ENCODE peak calls at places on chromosomes 11 and 22, in seven cellular contexts. E is tibial nerve, W is brain microvascular endothelial cell, U is lower lobe of right lung, J is fibroblast of lung, N is uterus, D is stomach. G is an unnamed sample.

GRCh38 chr11:79485694-79486093 is 44.9 kb upstream of the TENM4 start:
- DNase-seq in E (no peak), W (no peak), U (no peak), J (no peak), N (no peak), D (no peak), G (no peak)

GRCh38 chr11:35474677-35475076 is 50.7 kb downstream of the PAMR1 start:
- DNase-seq in E (no peak), W (no peak), U (no peak), J (no peak), N (no peak), D (no peak), G (no peak)

GRCh38 chr22:34454598-34454997 is 534.3 kb upstream of the LARGE1 start:
- DNase-seq in E (no peak), W (no peak), U (no peak), J (no peak), N (no peak), D (no peak), G (no peak)

GRCh38 chr22:28148816-28149465 is 229.9 kb upstream of the PITPNB start:
- DNase-seq in E (no peak), W (no peak), U (no peak), J (peak), N (no peak), D (no peak), G (no peak)

GRCh38 chr11:10658621-10659338 is 34.8 kb downstream of the IRAG1 start:
- DNase-seq in E (no peak), W (no peak), U (no peak), J (peak), N (no peak), D (no peak), G (no peak)

GRCh38 chr22:47191630-47192105 is 429.2 kb downstream of the TBC1D22A start:
- DNase-seq in E (no peak), W (no peak), U (no peak), J (no peak), N (no peak), D (no peak), G (no peak)

GRCh38 chr11:14026961-14027360 is 64.4 kb downstream of the SPON1 start:
- DNase-seq in E (no peak), W (no peak), U (no peak), J (no peak), N (no peak), D (no peak), G (no peak)

GRCh38 chr11:95680169-95680929 is 109.2 kb downstream of the FAM76B start:
- DNase-seq in E (no peak), W (peak), U (no peak), J (peak), N (no peak), D (no peak), G (no peak)

GRCh38 chr11:68149417-68149816 is 28.2 kb upstream of the CHKA start:
- DNase-seq in E (no peak), W (no peak), U (no peak), J (no peak), N (no peak), D (no peak), G (no peak)

GRCh38 chr22:18133452-18133851 is 16.5 kb upstream of the USP18 start:
- DNase-seq in E (peak), W (no peak), U (no peak), J (no peak), N (no peak), D (no peak), G (no peak)

GRCh38 chr11:24478718-24479117 is 18.1 kb upstream of the LUZP2 start:
- DNase-seq in E (no peak), W (no peak), U (no peak), J (no peak), N (no peak), D (no peak), G (no peak)

GRCh38 chr22:42056757-42057511 is 13.7 kb downstream of the NAGA start:
- DNase-seq in E (no peak), W (no peak), U (no peak), J (no peak), N (no peak), D (no peak), G (no peak)

GRCh38 chr11:16026849-16027248 is 329.5 kb downstream of the SOX6 start:
- DNase-seq in E (no peak), W (no peak), U (no peak), J (no peak), N (no peak), D (no peak), G (no peak)

GRCh38 chr22:26713823-26714449 is 56.5 kb downstream of the MIAT start:
- DNase-seq in E (no peak), W (peak), U (no peak), J (peak), N (no peak), D (no peak), G (no peak)

GRCh38 chr11:89184021-89184420 is 6.3 kb downstream of the TYR start:
- DNase-seq in E (no peak), W (no peak), U (no peak), J (peak), N (no peak), D (no peak), G (no peak)

GRCh38 chr22:23058481-23059336 is 11.6 kb upstream of the GNAZ start:
- DNase-seq in E (no peak), W (no peak), U (peak), J (no peak), N (no peak), D (peak), G (peak)

GRCh38 chr11:15969701-15970329 is 386.5 kb downstream of the SOX6 start:
- DNase-seq in E (no peak), W (peak), U (no peak), J (peak), N (no peak), D (no peak), G (no peak)

GRCh38 chr11:362642-363442 is 6.5 kb upstream of the B4GALNT4 start:
- DNase-seq in E (no peak), W (no peak), U (no peak), J (no peak), N (peak), D (no peak), G (no peak)

GRCh38 chr11:88886796-88887195 is 179.0 kb downstream of the GRM5 start:
- DNase-seq in E (no peak), W (peak), U (no peak), J (no peak), N (no peak), D (no peak), G (no peak)

DNA sequence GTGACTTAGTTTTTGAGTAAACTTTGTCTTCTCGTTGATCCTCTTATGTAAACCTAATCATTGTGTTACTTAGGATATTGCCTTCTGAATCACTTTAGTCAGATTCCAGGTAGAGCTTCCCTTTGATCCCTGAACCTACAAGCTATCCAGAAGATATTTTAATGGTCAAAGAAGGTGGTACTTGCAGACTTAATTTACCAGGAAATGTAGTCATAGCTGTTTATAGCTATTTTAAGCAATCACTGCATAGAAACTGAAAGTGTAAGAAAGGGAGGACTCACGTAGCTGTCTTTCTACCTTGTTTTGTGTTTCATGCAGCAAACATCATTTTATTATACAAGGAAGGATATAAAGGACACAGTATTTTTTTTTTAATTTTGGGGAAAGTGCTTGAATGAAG is 189.5 kb downstream of the DDX10 start:
- DNase-seq in E (no peak), W (no peak), U (no peak), J (no peak), N (no peak), D (no peak), G (no peak)
- H3K4me3 ChIP-seq in E (peak), W (no peak), U (peak), J (no peak), N (no peak), D (no peak), G (peak)

GRCh38 chr22:19765477-19766234 is 5.1 kb downstream of the TBX1 start:
- DNase-seq in E (no peak), W (no peak), U (no peak), J (no peak), N (no peak), D (no peak), G (no peak)

GRCh38 chr22:19764636-19765476 is 4.3 kb downstream of the TBX1 start:
- DNase-seq in E (no peak), W (no peak), U (no peak), J (no peak), N (no peak), D (no peak), G (no peak)

GRCh38 chr22:19767427-19768380 is 7.1 kb downstream of the TBX1 start:
- DNase-seq in E (no peak), W (no peak), U (no peak), J (no peak), N (no peak), D (no peak), G (no peak)

GRCh38 chr22:19766235-19766505 is 5.6 kb downstream of the TBX1 start:
- DNase-seq in E (no peak), W (no peak), U (no peak), J (no peak), N (no peak), D (no peak), G (no peak)

GRCh38 chr22:19766506-19767426 is 6.2 kb downstream of the TBX1 start:
- DNase-seq in E (peak), W (peak), U (peak), J (no peak), N (no peak), D (peak), G (no peak)
- H3K27ac ChIP-seq in E (no peak), W (no peak), U (peak), J (no peak), N (no peak), D (no peak), G (no peak)

GRCh38 chr22:20952544-20953341 is 14.3 kb upstream of the AIFM3 start:
- DNase-seq in E (no peak), W (no peak), U (no peak), J (no peak), N (no peak), D (no peak), G (no peak)
- TF ChIP-seq CTCF in E (no peak), W (no peak), U (no peak), J (no peak), N (no peak), D (no peak), G (no peak)

DNA sequence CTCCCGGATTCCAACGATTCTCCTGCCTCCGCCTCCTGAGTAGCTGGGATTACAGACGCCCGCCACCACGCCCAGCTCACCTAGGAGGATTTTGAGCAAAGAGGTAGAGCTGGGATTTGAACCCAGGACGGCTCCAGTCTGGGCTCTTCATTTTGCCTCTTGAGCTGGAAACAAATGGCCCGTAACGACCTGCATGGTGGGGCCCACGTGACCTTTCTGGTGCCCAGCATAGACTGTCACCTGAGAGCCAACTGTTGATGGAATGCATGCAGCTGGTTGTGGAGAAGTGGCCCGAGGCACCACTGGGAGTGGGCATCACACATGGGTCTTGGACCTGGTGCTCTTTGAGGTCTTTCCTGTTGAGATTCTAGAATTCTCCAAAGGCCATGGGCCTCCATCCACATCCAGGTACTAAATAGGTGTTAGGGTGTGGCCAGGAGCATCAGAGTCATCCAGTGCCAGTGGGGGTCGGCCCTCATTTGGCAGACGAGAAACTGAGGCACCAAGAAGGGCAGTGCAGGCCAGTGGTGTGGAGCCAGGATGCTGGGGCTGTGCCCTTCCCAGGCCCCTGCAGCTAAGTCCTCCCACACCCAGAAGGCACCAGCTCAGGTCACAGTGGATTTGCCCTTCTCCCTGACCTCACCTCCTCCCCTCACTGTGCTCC is 3.9 kb downstream of the ATF4 start:
- DNase-seq in E (no peak), W (no peak), U (peak), J (no peak), N (no peak), D (no peak), G (no peak)
- H3K4me3 ChIP-seq in E (no peak), W (peak), U (no peak), J (no peak), N (peak), D (no peak), G (peak)

GRCh38 chr11:3002871-3003270 is 10.7 kb upstream of the NAP1L4 start:
- DNase-seq in E (no peak), W (no peak), U (no peak), J (no peak), N (no peak), D (no peak), G (peak)

GRCh38 chr11:3002346-3002745 is 10.2 kb upstream of the NAP1L4 start:
- DNase-seq in E (no peak), W (no peak), U (no peak), J (no peak), N (no peak), D (peak), G (peak)

GRCh38 chr11:3006505-3007260 is 14.6 kb upstream of the NAP1L4 start:
- DNase-seq in E (no peak), W (no peak), U (peak), J (no peak), N (no peak), D (no peak), G (peak)

GRCh38 chr11:3003396-3004231 is 11.5 kb upstream of the NAP1L4 start:
- DNase-seq in E (no peak), W (no peak), U (no peak), J (peak), N (no peak), D (peak), G (peak)

GRCh38 chr11:3004481-3004880 is 12.4 kb upstream of the NAP1L4 start:
- DNase-seq in E (no peak), W (no peak), U (no peak), J (no peak), N (no peak), D (no peak), G (no peak)
- H3K27ac ChIP-seq in E (peak), W (no peak), U (no peak), J (no peak), N (no peak), D (no peak), G (no peak)

DNA sequence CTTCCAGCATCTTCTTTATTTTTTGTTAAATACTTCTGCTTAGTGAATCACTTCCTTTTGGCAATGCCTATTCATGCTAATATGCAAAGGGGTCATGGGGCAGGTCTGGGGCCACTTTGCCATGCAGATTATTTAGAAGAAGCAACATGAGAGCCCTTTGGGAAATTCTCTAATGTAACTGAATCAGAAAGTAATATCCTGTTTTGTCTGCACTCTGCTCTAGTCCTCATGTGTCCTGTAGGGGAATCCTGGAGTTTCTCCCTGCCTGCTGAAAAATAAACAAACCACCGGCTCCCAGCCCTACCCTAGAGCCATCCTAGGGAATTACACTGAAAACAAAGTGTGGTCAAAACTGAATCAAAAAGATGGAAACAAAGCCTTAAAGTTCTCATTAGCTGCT is 176.4 kb upstream of the POU2AF2 start:
- DNase-seq in E (no peak), W (peak), U (no peak), J (peak), N (no peak), D (no peak), G (no peak)
- TF ChIP-seq CTCF in E (no peak), W (peak), U (no peak), J (peak), N (no peak), D (no peak), G (no peak)

GRCh38 chr11:64844330-64845124 is at the start of gene CDC42BPG:
- DNase-seq in E (no peak), W (peak), U (peak), J (peak), N (peak), D (peak), G (no peak)

GRCh38 chr11:64842851-64843841 is 1.3 kb downstream of the CDC42BPG start:
- DNase-seq in E (no peak), W (no peak), U (peak), J (no peak), N (no peak), D (peak), G (no peak)

GRCh38 chr11:64843971-64844329 is 503 bp downstream of the CDC42BPG start:
- DNase-seq in E (no peak), W (no peak), U (no peak), J (no peak), N (no peak), D (no peak), G (no peak)

GRCh38 chr11:64846998-64847666 is 2.7 kb upstream of the CDC42BPG start:
- DNase-seq in E (peak), W (peak), U (peak), J (peak), N (peak), D (peak), G (peak)

GRCh38 chr11:64845125-64845735 is 777 bp upstream of the CDC42BPG start:
- DNase-seq in E (no peak), W (no peak), U (no peak), J (no peak), N (no peak), D (no peak), G (no peak)
- H3K4me3 ChIP-seq in E (peak), W (peak), U (peak), J (no peak), N (peak), D (peak), G (peak)

DNA sequence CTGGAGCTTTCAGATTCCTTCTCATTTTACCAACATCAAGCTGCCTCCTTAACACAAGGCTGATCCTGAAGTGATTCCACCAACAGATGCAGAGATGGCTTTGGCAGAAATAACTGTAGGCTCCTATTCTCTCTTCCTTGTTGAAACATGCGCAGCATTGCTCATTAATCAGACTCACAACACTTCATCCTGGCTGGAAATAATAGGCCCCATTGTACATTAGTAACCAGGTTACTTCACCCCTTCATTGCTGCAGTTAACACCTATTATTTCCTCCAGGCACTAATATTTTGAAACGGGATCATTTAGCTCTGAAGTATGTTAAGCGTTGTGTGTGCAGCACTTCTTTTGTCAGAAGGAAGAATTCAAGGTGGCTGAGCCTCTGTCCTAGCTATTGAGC is 88.9 kb downstream of the OPCML start:
- DNase-seq in E (no peak), W (no peak), U (no peak), J (no peak), N (no peak), D (no peak), G (no peak)
- H3K27ac ChIP-seq in E (no peak), W (no peak), U (no peak), J (no peak), N (no peak), D (no peak), G (no peak)

GRCh38 chr11:66510990-66511339 is 530 bp downstream of the BBS1 start:
- DNase-seq in E (no peak), W (no peak), U (no peak), J (no peak), N (no peak), D (no peak), G (no peak)
- TF ChIP-seq CTCF in E (no peak), W (no peak), U (no peak), J (no peak), N (no peak), D (no peak), G (no peak)

G was measured in coronary artery.